ENCODE peak calls at places on chromosome 22, in five cellular contexts. U, T, S, D and E are unnamed samples.

GRCh38 chr22:30024231-30024630 is 56.0 kb upstream of the HORMAD2 start:
- DNase-seq in D (no peak), S (no peak), T (no peak), U (no peak), E (no peak)

GRCh38 chr22:27397948-27398330 is 403.6 kb downstream of the MN1 start:
- DNase-seq in T (no peak), D (no peak), S (no peak), U (no peak), E (no peak)

GRCh38 chr22:23184764-23185113 is 4.4 kb downstream of the BCR start:
- DNase-seq in D (no peak), U (no peak), S (no peak), T (no peak), E (no peak)

GRCh38 chr22:40534379-40535188 is 101.9 kb downstream of the MRTFA start:
- DNase-seq in D (no peak), T (no peak), S (peak), U (no peak), E (no peak)

GRCh38 chr22:50581950-50582561 is 593 bp downstream of the CHKB start:
- DNase-seq in S (no peak), T (no peak), U (no peak), D (no peak), E (no peak)

GRCh38 chr22:37552560-37553163 is 7.6 kb upstream of the CDC42EP1 start:
- DNase-seq in D (no peak), U (peak), T (no peak), S (no peak), E (peak)

GRCh38 chr22:26182723-26183122 is 13.5 kb downstream of the SEZ6L start:
- DNase-seq in D (no peak), T (no peak), S (no peak), U (no peak), E (peak)

GRCh38 chr22:20142711-20143621 is 7.9 kb downstream of the CCDC188 start:
- DNase-seq in U (no peak), S (no peak), D (no peak), T (no peak), E (no peak)

GRCh38 chr22:27420817-27421361 is 380.7 kb downstream of the MN1 start:
- DNase-seq in D (no peak), T (no peak), S (no peak), U (no peak), E (no peak)

GRCh38 chr22:46931414-46931813 is 169.0 kb downstream of the TBC1D22A start:
- DNase-seq in S (no peak), U (no peak), T (no peak), D (peak), E (no peak)

GRCh38 chr22:18152519-18152918 is 2.5 kb downstream of the USP18 start:
- DNase-seq in U (no peak), T (no peak), S (peak), D (no peak), E (no peak)

GRCh38 chr22:23704829-23705228 is 14.0 kb downstream of the RGL4 start:
- DNase-seq in S (no peak), U (no peak), T (no peak), D (no peak), E (no peak)

GRCh38 chr22:21947040-21948014 is 5.3 kb downstream of the PPM1F start:
- DNase-seq in S (no peak), D (peak), T (peak), U (peak), E (peak)

GRCh38 chr22:42313804-42314581 is 43.5 kb upstream of the TCF20 start:
- DNase-seq in U (peak), D (peak), S (no peak), T (peak), E (peak)

GRCh38 chr22:17836977-17837742 is 62.9 kb upstream of the BID start:
- DNase-seq in T (no peak), U (no peak), D (no peak), S (no peak), E (no peak)

GRCh38 chr22:36998620-36999351 is 20.5 kb downstream of the TST start:
- DNase-seq in D (no peak), S (no peak), U (peak), T (no peak), E (no peak)

GRCh38 chr22:46052801-46053562 is 76.0 kb upstream of the WNT7B start:
- DNase-seq in T (no peak), S (no peak), D (no peak), U (peak), E (no peak)

GRCh38 chr22:20887375-20887774 is 28.6 kb downstream of the SNAP29 start:
- DNase-seq in T (no peak), D (peak), U (no peak), S (no peak), E (peak)

GRCh38 chr22:50305658-50306566 is 1.5 kb downstream of the PLXNB2 start:
- DNase-seq in D (peak), U (no peak), S (peak), T (no peak), E (peak)

GRCh38 chr22:42680648-42681047 is 31.5 kb upstream of the CYB5R3 start:
- DNase-seq in S (no peak), U (no peak), D (peak), T (no peak), E (peak)

GRCh38 chr22:32034275-32034674 is 8.8 kb upstream of the SLC5A1 start:
- DNase-seq in D (no peak), U (no peak), S (no peak), T (no peak), E (no peak)

GRCh38 chr22:42427211-42427610 is 5.0 kb downstream of the NFAM1 start:
- DNase-seq in T (no peak), D (no peak), S (no peak), U (no peak), E (no peak)

GRCh38 chr22:24437820-24438328 is 10.5 kb downstream of the ADORA2A start:
- DNase-seq in D (no peak), U (no peak), T (no peak), S (peak), E (no peak)

GRCh38 chr22:21942407-21942895 is 10.2 kb downstream of the PPM1F start:
- DNase-seq in D (peak), S (no peak), U (no peak), T (no peak), E (no peak)

GRCh38 chr22:37274380-37274862 is 7.9 kb upstream of the CYTH4 start:
- DNase-seq in U (no peak), T (no peak), S (no peak), D (no peak), E (no peak)

GRCh38 chr22:26169312-26170111 is at the start of gene SEZ6L:
- DNase-seq in S (no peak), D (no peak), T (no peak), U (peak), E (no peak)

GRCh38 chr22:30694638-30695350 is at the start of gene OSBP2:
- DNase-seq in D (peak), S (no peak), T (no peak), U (peak), E (peak)

GRCh38 chr22:42885446-42885845 is 28.4 kb upstream of the ARFGAP3 start:
- DNase-seq in T (no peak), U (no peak), D (no peak), S (no peak), E (no peak)

GRCh38 chr22:23774922-23775436 is 2.3 kb downstream of the MMP11 start:
- DNase-seq in T (no peak), D (peak), U (no peak), S (no peak), E (no peak)

GRCh38 chr22:27698830-27699229 is 102.7 kb downstream of the MN1 start:
- DNase-seq in D (no peak), T (no peak), U (no peak), S (no peak), E (no peak)

GRCh38 chr22:40665312-40665711 is 14.0 kb upstream of the MCHR1 start:
- DNase-seq in T (no peak), U (no peak), S (no peak), D (no peak), E (no peak)

GRCh38 chr22:25553131-25553530 is 11.3 kb upstream of the GRK3 start:
- DNase-seq in D (no peak), S (no peak), T (no peak), U (no peak), E (no peak)

GRCh38 chr22:24156146-24156914 is 25.0 kb upstream of the SUSD2 start:
- DNase-seq in U (peak), D (no peak), T (no peak), S (no peak), E (no peak)

GRCh38 chr22:20455709-20456063 is 18.1 kb upstream of the SCARF2 start:
- DNase-seq in S (no peak), T (no peak), U (no peak), D (no peak), E (no peak)

GRCh38 chr22:25148149-25148691 is 51.4 kb upstream of the CRYBB3 start:
- DNase-seq in D (no peak), S (no peak), U (no peak), T (no peak), E (peak)

GRCh38 chr22:36606114-36606513 is 77.1 kb upstream of the EIF3D start:
- DNase-seq in D (no peak), S (no peak), U (no peak), T (no peak), E (no peak)

GRCh38 chr22:27996981-27997380 is 77.9 kb upstream of the PITPNB start:
- DNase-seq in U (no peak), D (no peak), S (no peak), T (no peak), E (no peak)

GRCh38 chr22:36659762-36660509 is 43.6 kb downstream of the CACNG2 start:
- DNase-seq in S (no peak), D (peak), T (peak), U (no peak), E (peak)

DNA sequence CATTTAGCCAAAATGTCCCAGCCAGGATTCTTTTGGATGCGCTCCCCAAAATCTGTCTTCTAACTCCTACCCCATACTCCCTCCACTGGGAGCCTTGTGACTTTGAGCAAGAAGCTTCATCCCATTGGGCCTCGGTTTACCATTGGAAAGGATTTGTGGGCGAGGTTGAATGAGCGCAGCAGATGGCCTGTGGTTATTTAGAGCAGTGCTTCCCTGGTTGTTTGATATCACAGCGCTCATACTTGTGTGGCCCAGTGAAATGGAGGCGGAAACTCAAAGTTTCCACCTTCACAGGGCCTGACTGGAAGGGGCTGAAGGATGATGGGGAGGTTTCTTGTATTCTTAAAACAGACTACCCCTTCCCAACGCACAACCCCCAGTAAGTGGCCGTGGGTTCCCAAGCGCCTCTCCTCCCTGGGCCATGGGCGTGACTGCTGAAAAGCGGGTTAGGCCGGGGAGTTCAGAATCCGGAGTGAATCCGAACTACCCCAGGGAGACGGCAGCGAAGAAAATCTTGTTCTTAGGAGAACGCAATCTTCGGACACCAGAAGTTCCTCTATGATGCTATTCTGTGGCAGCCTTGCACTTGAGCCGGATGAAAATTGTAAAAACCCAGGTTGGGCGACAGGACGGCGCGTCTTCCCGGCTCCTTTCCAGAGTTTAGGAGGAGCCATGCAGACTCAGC is 1.2 kb upstream of the ATF4 start:
- DNase-seq in D (no peak), S (no peak), T (no peak), U (no peak), E (no peak)
- TF ChIP-seq ESRRA in D (no peak), S (no peak), T (no peak), U (no peak), E (no peak)

DNA sequence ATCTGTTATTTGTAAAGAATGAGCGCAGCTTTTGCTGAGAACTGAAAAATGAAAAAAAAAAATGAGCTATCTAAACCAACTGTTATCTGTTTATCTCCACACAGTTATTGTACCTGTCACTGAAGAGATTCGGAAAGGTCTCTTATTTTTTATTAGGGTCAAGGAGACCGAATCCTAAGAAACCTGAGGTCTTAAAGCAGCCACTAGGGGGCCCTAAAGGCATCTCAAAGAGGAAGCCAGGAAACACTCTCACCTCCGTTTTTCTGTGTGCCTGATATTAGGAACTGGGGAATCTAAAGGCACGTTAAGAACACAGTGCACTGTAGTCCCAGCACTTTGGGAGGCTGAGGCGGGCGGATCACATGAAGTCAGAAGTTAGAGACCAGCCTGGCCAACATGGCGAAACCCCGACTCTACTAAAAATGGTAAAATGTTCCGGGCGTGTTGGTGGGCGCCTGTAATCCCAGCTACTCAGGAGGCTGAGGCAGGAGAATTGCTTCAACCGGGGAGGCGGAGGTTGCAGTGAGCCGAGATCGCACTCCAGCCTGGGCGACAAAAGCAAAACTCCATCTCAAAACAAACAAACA is 3.5 kb upstream of the LARGE1 start:
- DNase-seq in S (no peak), U (peak), T (peak), D (peak), E (peak)
- TF ChIP-seq ESRRA in S (no peak), U (no peak), T (no peak), D (no peak), E (no peak)

DNA sequence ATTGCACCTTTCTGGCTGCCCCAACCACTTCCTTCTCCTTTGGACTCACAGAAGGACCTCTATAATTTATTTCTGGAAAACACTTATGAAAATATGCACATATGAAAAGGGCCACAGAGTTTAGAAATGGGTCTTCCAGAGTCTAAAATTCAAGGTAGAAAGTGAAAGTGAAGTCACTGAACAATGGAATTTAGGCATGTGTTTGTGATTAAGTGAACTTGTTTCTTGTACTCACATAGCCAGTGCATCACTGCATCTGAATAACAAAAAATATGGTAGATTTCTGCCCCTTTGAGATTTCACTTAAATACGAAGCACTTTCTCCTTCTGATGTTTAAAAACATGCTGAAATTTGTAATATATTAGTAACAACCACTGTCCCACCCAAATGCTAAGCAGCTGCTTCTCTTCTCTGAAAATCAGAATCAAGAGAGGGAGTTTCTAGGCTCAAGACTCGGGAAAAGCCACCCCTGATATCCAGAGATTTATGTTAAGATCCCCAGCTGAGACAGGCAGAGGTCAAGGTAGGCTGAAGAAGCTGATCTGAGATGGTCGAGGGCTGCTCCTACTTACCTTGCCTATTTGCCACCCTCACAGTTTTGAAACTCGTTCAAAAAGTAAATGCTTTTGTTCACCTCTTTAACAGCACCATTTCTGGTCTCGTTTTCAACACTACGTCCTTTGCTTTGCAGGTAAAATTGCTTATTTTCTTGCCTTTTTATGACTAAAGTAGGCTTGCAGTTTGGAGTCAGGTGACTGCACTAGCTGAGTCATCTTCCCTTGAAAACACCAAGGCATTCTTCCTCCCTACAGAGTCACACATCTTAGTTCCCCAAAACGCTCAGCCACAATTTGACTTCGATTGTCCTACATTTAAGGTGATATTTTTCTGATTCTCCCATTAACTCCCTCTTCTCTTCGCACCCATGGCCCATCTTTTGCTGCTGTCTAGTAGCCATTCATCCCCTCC is at the start of gene XKR3:
- DNase-seq in U (no peak), D (no peak), S (peak), T (no peak), E (no peak)
- TF ChIP-seq ESRRA in U (no peak), D (no peak), S (no peak), T (no peak), E (no peak)

GRCh38 chr22:48353116-48353947 is 1474.3 kb downstream of the BRD1 start:
- DNase-seq in T (no peak), U (no peak), S (no peak), D (peak), E (no peak)
- TF ChIP-seq ESRRA in T (no peak), U (no peak), S (no peak), D (no peak), E (no peak)

GRCh38 chr22:44443641-44444235 is 54.3 kb downstream of the RTL6 start:
- DNase-seq in U (no peak), D (no peak), T (no peak), S (no peak), E (no peak)
- TF ChIP-seq ESRRA in U (no peak), D (no peak), T (no peak), S (no peak), E (no peak)

GRCh38 chr22:35598396-35598710 is 18.8 kb downstream of the MB start:
- DNase-seq in S (no peak), D (no peak), U (no peak), T (no peak), E (no peak)
- TF ChIP-seq ESRRA in S (no peak), D (no peak), U (no peak), T (no peak), E (no peak)

GRCh38 chr22:39117585-39118191 is 20.6 kb downstream of the APOBEC3H start:
- DNase-seq in T (peak), S (peak), U (peak), D (peak), E (peak)
- TF ChIP-seq ESRRA in T (no peak), S (no peak), U (no peak), D (no peak), E (no peak)